ENCODE peak calls at places on chromosomes 3 and 15, in six cellular contexts. U, K, I, Q, Y and A are unnamed samples. For H3K4me1, the result is how much of the 10 kb centered on the place peaks cover.

GRCh38 chr3:58043933-58044332 is 35.7 kb downstream of the FLNB start:
- DNase-seq in K (no peak), Y (no peak), U (no peak), Q (no peak), I (no peak), A (no peak)

GRCh38 chr15:59137566-59137965 is 32.6 kb downstream of the CCNB2 start:
- DNase-seq in U (no peak), Q (no peak), Y (no peak), K (no peak), I (no peak), A (no peak)

GRCh38 chr3:76685858-76686257 is 354.0 kb upstream of the ROBO2 start:
- DNase-seq in I (no peak), U (no peak), Y (peak), Q (peak), K (no peak), A (peak)

GRCh38 chr3:131231710-131232348 is 149.7 kb upstream of the NUDT16 start:
- DNase-seq in U (no peak), Q (peak), Y (peak), K (no peak), I (no peak), A (peak)

GRCh38 chr3:45939341-45939771 is 3.9 kb upstream of the CXCR6 start:
- DNase-seq in I (no peak), Q (no peak), U (no peak), K (no peak), Y (no peak), A (no peak)

GRCh38 chr3:142645236-142645793 is 49.1 kb downstream of the PLS1 start:
- DNase-seq in I (no peak), K (no peak), Y (no peak), U (no peak), Q (peak), A (peak)

GRCh38 chr3:13896473-13897154 is 16.7 kb upstream of the WNT7A start:
- DNase-seq in Y (peak), I (no peak), Q (peak), K (no peak), U (peak), A (peak)

GRCh38 chr15:45903283-45903682 is 268.5 kb downstream of the SQOR start:
- DNase-seq in K (no peak), Y (no peak), I (no peak), Q (no peak), U (no peak), A (no peak)

GRCh38 chr3:45775571-45776290 is 20.6 kb downstream of the SLC6A20 start:
- DNase-seq in K (no peak), Y (no peak), U (no peak), Q (no peak), I (no peak), A (no peak)

GRCh38 chr3:103847081-103848062 is 1412.6 kb downstream of the ZPLD1 start:
- DNase-seq in Y (no peak), K (no peak), I (no peak), U (no peak), Q (peak), A (no peak)

GRCh38 chr15:70535071-70535954 is 228.0 kb downstream of the UACA start:
- DNase-seq in U (no peak), I (no peak), Y (no peak), K (no peak), Q (no peak), A (peak)

GRCh38 chr15:73818308-73818985 is 54.9 kb upstream of the TBC1D21 start:
- DNase-seq in Q (no peak), U (no peak), K (no peak), I (no peak), Y (no peak), A (no peak)

GRCh38 chr3:160392798-160393197 is 6.2 kb downstream of the IFT80 start:
- DNase-seq in U (no peak), Q (no peak), I (no peak), Y (no peak), K (no peak), A (no peak)

GRCh38 chr15:92541197-92542190 is 114.1 kb downstream of the FAM174B start:
- DNase-seq in I (no peak), Y (no peak), K (no peak), U (no peak), Q (no peak), A (no peak)

GRCh38 chr15:64112904-64113303 is 17.1 kb downstream of the SNX1 start:
- DNase-seq in Q (no peak), K (no peak), Y (no peak), U (no peak), I (no peak), A (no peak)

GRCh38 chr15:94584833-94585244 is 353.5 kb downstream of the MCTP2 start:
- DNase-seq in Y (no peak), U (peak), I (peak), Q (no peak), K (no peak), A (peak)

GRCh38 chr3:127404614-127405598 is 117.1 kb upstream of the PRR20G start:
- DNase-seq in I (no peak), Y (no peak), Q (no peak), K (no peak), U (no peak), A (no peak)

GRCh38 chr3:52518723-52519444 is 14.8 kb downstream of the NT5DC2 start:
- DNase-seq in Q (no peak), K (peak), Y (peak), I (no peak), U (peak), A (peak)

GRCh38 chr3:851098-851790 is 241.6 kb upstream of the CNTN6 start:
- DNase-seq in Y (peak), K (no peak), Q (no peak), U (no peak), I (no peak), A (no peak)

GRCh38 chr3:55305714-55306485 is 181.2 kb downstream of the WNT5A start:
- DNase-seq in Q (no peak), Y (no peak), K (no peak), I (no peak), U (peak), A (no peak)

GRCh38 chr3:51908026-51908425 is 4.9 kb upstream of the IQCF1 start:
- DNase-seq in K (no peak), I (no peak), Y (no peak), Q (no peak), U (no peak), A (no peak)

GRCh38 chr15:30649952-30650929 is 24.3 kb downstream of the ARHGAP11B start:
- DNase-seq in I (no peak), Q (no peak), U (no peak), K (no peak), Y (no peak), A (no peak)

GRCh38 chr3:29481969-29482767 is 201.3 kb downstream of the RBMS3 start:
- DNase-seq in K (no peak), I (no peak), Y (no peak), Q (no peak), U (no peak), A (no peak)

GRCh38 chr3:10883478-10884234 is 67.6 kb downstream of the SLC6A11 start:
- DNase-seq in Y (peak), Q (peak), K (no peak), U (no peak), I (no peak), A (peak)

DNA sequence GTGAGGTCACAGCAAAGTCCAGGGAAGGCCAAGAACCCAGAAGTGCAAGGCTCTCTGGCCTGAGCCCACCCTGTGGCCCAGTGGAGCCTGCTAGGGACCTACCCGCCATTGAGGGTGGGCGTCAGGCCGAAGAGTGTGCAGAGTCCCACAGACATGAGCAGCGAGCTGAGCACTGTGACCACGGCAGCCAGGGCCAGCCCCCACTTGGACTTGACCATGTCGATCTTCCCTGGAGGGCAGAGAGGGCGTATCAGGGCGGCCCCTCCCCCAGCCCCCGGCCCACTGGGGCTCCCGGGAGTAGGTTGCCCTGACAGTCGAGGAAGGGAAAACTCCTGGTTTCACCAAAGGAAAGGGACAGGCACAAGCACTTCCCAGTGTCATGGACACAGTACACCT is 44.6 kb downstream of the PTPN23 start:
- DNase-seq in K (no peak), U (no peak), Q (no peak), Y (no peak), I (no peak), A (no peak)
- H3K4me1 ChIP-seq in K (under half), U (under half), Q (half or more), Y (under half), I (under half), A (under half)

GRCh38 chr3:180175572-180175971 is 138.8 kb upstream of the PEX5L start:
- DNase-seq in K (no peak), U (no peak), Q (no peak), Y (no peak), I (no peak), A (no peak)

GRCh38 chr3:180180795-180181194 is 144.1 kb upstream of the PEX5L start:
- DNase-seq in K (no peak), I (no peak), Q (no peak), U (no peak), Y (no peak), A (no peak)

GRCh38 chr3:180176059-180176458 is 139.3 kb upstream of the PEX5L start:
- DNase-seq in Y (no peak), K (no peak), Q (no peak), U (no peak), I (no peak), A (no peak)

GRCh38 chr3:180179562-180179961 is 142.8 kb upstream of the PEX5L start:
- DNase-seq in I (no peak), Y (peak), U (no peak), K (no peak), Q (no peak), A (no peak)

GRCh38 chr3:180177255-180177654 is 140.5 kb upstream of the PEX5L start:
- DNase-seq in Q (no peak), K (no peak), Y (no peak), I (no peak), U (no peak), A (no peak)
- H3K4me1 ChIP-seq in Q (under half), K (under half), Y (under half), I (under half), U (under half), A (under half)

DNA sequence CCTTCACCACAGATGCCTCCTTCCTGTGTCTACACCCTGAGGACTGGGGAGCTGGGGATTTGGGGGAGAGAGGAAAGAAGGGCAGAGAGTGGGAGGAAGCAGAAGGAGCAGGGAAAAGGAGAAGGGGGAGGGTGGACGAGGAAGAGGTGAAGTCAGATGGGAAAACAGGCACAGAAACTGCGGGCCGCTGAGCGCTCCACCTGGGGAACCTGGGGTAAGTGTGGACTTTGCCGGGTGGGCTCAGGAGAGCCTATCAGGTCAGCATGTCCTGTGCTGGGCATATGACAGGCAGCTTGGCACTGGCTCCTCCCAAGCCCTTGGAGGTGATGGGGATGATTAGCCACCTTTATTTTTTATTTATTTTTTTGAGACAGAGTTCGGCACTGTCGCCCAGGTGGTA is 62.6 kb downstream of the CORO2B start:
- DNase-seq in Q (no peak), U (no peak), K (no peak), I (no peak), Y (no peak), A (no peak)
- H3K4me1 ChIP-seq in Q (under half), U (under half), K (under half), I (under half), Y (under half), A (under half)

GRCh38 chr3:149596136-149596770 is 61.6 kb downstream of the WWTR1 start:
- DNase-seq in I (no peak), Q (no peak), K (no peak), Y (no peak), U (no peak), A (peak)
- H3K4me1 ChIP-seq in I (under half), Q (under half), K (under half), Y (under half), U (under half), A (under half)

DNA sequence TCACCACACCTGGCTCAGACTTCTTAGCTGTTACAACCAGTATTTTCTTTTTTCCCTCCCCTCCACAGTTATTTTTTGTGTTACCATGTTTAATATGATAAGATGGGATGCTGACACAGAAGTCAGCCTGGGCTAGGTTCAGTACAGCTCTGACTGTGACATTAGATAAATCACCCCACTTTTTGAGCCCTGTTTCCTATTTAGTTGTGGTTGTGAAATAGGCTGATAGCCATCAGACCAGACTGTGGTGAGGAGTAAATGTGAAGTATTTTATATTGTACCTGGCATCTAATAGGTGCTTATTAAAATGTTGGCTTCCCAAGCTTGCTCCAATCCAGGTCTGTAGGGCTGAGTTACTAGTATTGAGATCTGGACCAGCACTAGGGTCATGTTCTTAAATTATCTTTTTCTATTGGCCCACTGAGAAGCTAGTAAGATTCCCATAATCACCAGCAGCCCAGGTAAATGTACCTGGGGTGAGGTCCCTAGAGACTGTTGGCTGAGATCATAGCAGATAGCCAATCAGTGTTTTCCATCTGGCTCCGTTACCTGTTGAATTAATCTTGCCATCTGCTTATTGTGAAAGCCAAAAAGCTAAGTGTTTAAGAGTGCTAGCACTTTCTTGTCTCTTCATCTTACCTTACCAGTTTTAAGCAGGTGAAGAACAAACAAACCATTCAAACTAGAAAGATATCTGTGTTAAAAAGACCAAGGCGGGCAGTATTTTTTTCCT is 61.0 kb downstream of the CCK start:
- DNase-seq in Y (no peak), U (no peak), K (no peak), I (no peak), Q (no peak), A (no peak)
- H3K4me1 ChIP-seq in Y (under half), U (under half), K (under half), I (under half), Q (under half), A (under half)

DNA sequence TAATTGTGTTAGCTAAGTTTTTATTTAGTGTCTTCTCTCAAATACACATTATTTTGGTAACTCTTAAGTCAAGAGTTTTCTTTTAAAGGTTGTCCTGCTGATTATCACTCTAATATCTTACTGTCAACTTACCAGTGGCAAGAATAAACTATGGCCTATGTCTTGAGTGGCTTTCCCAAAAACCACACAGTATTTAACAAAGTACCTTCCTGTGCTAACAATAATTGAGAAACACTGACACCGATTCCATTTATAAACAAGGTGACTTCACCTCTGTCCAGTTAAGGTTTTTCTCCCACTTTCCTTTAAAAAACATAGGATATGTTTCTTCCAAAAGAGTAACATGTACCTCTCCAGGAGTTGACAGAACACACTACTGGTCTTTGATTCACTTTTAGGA is 234.3 kb upstream of the CD96 start:
- DNase-seq in Y (no peak), I (no peak), Q (no peak), K (no peak), U (no peak), A (no peak)
- H3K4me1 ChIP-seq in Y (under half), I (under half), Q (under half), K (under half), U (under half), A (under half)